ENCODE peak calls at places on chromosomes 16 and 17, in six cellular contexts. One of them, this sample, is unnamed.

GRCh38 chr17:1082579-1082978 is 85.7 kb downstream of the TIMM22 start:
- DNase-seq in mesendoderm: no peak
- DNase-seq in mesenchymal stem cell: no peak
- DNase-seq in ovary: no peak
- DNase-seq in IMR-90: peak; percentile 78
- DNase-seq in stomach: peak; percentile 80
- DNase-seq in this sample: no peak

GRCh38 chr17:74177018-74177450 is 26.4 kb upstream of the RPL38 start:
- DNase-seq in mesendoderm: peak; percentile 27
- DNase-seq in mesenchymal stem cell: peak; percentile 8
- DNase-seq in ovary: no peak
- DNase-seq in IMR-90: peak; percentile 37
- DNase-seq in stomach: no peak
- DNase-seq in this sample: no peak

GRCh38 chr16:70692481-70693203 is 6.8 kb upstream of the MTSS2 start:
- DNase-seq in mesendoderm: no peak
- DNase-seq in mesenchymal stem cell: peak; percentile 76
- DNase-seq in ovary: no peak
- DNase-seq in IMR-90: no peak
- DNase-seq in stomach: no peak
- DNase-seq in this sample: no peak

GRCh38 chr16:70646260-70647241 is at the start of gene IL34:
- DNase-seq in mesendoderm: no peak
- DNase-seq in mesenchymal stem cell: no peak
- DNase-seq in ovary: peak; percentile 57
- DNase-seq in IMR-90: no peak
- DNase-seq in stomach: no peak
- DNase-seq in this sample: peak; percentile 87

GRCh38 chr17:7747586-7747985 is 30.0 kb downstream of the DNAH2 start:
- DNase-seq in mesendoderm: peak; percentile 66
- DNase-seq in mesenchymal stem cell: peak; percentile 77
- DNase-seq in ovary: no peak
- DNase-seq in IMR-90: peak; percentile 72
- DNase-seq in stomach: no peak
- DNase-seq in this sample: no peak

GRCh38 chr16:76634847-76635697 is 357.9 kb downstream of the CNTNAP4 start:
- DNase-seq in mesendoderm: no peak
- DNase-seq in mesenchymal stem cell: no peak
- DNase-seq in ovary: no peak
- DNase-seq in IMR-90: no peak
- DNase-seq in stomach: no peak
- DNase-seq in this sample: no peak

GRCh38 chr16:47565454-47565853 is 104.3 kb downstream of the PHKB start:
- DNase-seq in mesendoderm: no peak
- DNase-seq in mesenchymal stem cell: peak; percentile 69
- DNase-seq in ovary: no peak
- DNase-seq in IMR-90: peak; percentile 66
- DNase-seq in stomach: no peak
- DNase-seq in this sample: no peak

GRCh38 chr16:27198451-27199234 is 4.7 kb upstream of the KDM8 start:
- DNase-seq in mesendoderm: peak; percentile 44
- DNase-seq in mesenchymal stem cell: no peak
- DNase-seq in ovary: no peak
- DNase-seq in IMR-90: no peak
- DNase-seq in stomach: no peak
- DNase-seq in this sample: no peak

GRCh38 chr16:74431516-74431915 is 10.2 kb upstream of the CLEC18B start:
- DNase-seq in mesendoderm: no peak
- DNase-seq in mesenchymal stem cell: no peak
- DNase-seq in ovary: no peak
- DNase-seq in IMR-90: no peak
- DNase-seq in stomach: no peak
- DNase-seq in this sample: no peak

GRCh38 chr17:15392326-15392739 is 50.9 kb upstream of the TEKT3 start:
- DNase-seq in mesendoderm: no peak
- DNase-seq in mesenchymal stem cell: peak; percentile 66
- DNase-seq in ovary: no peak
- DNase-seq in IMR-90: peak; percentile 96
- DNase-seq in stomach: no peak
- DNase-seq in this sample: no peak

GRCh38 chr17:49898547-49899490 is 51.0 kb upstream of the TAC4 start:
- DNase-seq in mesendoderm: peak; percentile 88
- DNase-seq in mesenchymal stem cell: no peak
- DNase-seq in ovary: no peak
- DNase-seq in IMR-90: no peak
- DNase-seq in stomach: no peak
- DNase-seq in this sample: no peak

GRCh38 chr17:75181110-75181509 is 1.6 kb downstream of the SUMO2 start:
- DNase-seq in mesendoderm: no peak
- DNase-seq in mesenchymal stem cell: no peak
- DNase-seq in ovary: no peak
- DNase-seq in IMR-90: no peak
- DNase-seq in stomach: no peak
- DNase-seq in this sample: no peak

GRCh38 chr17:38864636-38865398 is 5.0 kb upstream of the LASP1 start:
- DNase-seq in mesendoderm: peak; percentile 84
- DNase-seq in mesenchymal stem cell: peak; percentile 68
- DNase-seq in ovary: no peak
- DNase-seq in IMR-90: peak; percentile 54
- DNase-seq in stomach: no peak
- DNase-seq in this sample: no peak

DNA sequence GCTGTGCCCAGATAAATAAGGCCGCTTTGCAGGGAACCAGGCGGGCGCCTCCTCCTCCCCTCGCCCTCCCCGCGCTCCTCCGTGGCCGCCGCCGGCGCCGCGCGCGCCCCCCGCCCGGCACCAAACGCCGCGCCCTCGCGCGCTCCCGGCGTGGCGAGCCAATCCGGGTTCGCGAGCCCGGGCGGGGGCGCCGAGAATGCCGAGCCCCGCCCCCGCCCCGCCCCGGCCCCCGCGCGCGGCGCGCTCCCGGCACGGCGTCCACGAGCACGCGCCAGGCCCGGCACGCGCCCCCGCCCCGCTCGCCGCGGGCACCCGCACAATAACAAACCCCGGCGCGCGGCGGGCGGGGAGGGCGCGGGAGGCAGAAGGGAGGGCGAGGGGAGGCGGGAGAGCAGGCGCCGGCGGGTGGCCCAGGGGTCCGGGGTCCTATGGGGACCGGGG is at the start of gene FBXL16:
- DNase-seq in mesendoderm: no peak
- DNase-seq in mesenchymal stem cell: no peak
- DNase-seq in ovary: no peak
- DNase-seq in IMR-90: no peak
- DNase-seq in stomach: no peak
- DNase-seq in this sample: no peak
- H3K27me3 ChIP-seq in mesendoderm: peaks cover 36% of the 10 kb centered on the region
- H3K27me3 ChIP-seq in mesenchymal stem cell: peaks cover 84% of the 10 kb centered on the region
- H3K27me3 ChIP-seq in ovary: peaks cover 9% of the 10 kb centered on the region
- H3K27me3 ChIP-seq in IMR-90: peaks cover 63% of the 10 kb centered on the region
- H3K27me3 ChIP-seq in stomach: peaks cover 100% of the 10 kb centered on the region
- H3K27me3 ChIP-seq in this sample: peaks cover 35% of the 10 kb centered on the region

GRCh38 chr17:77439382-77440013 is 298.7 kb downstream of the SEC14L1 start:
- DNase-seq in mesendoderm: no peak
- DNase-seq in mesenchymal stem cell: no peak
- DNase-seq in ovary: no peak
- DNase-seq in IMR-90: no peak
- DNase-seq in stomach: no peak
- DNase-seq in this sample: peak; percentile 57

GRCh38 chr17:77441130-77441920 is 300.6 kb downstream of the SEC14L1 start:
- DNase-seq in mesendoderm: no peak
- DNase-seq in mesenchymal stem cell: no peak
- DNase-seq in ovary: no peak
- DNase-seq in IMR-90: no peak
- DNase-seq in stomach: no peak
- DNase-seq in this sample: peak; percentile 86

GRCh38 chr17:77438241-77439204 is 297.8 kb downstream of the SEC14L1 start:
- DNase-seq in mesendoderm: no peak
- DNase-seq in mesenchymal stem cell: no peak
- DNase-seq in ovary: no peak
- DNase-seq in IMR-90: no peak
- DNase-seq in stomach: no peak
- DNase-seq in this sample: peak; percentile 38

GRCh38 chr17:77442976-77443742 is 302.4 kb downstream of the SEC14L1 start:
- DNase-seq in mesendoderm: no peak
- DNase-seq in mesenchymal stem cell: no peak
- DNase-seq in ovary: no peak
- DNase-seq in IMR-90: no peak
- DNase-seq in stomach: no peak
- DNase-seq in this sample: no peak

DNA sequence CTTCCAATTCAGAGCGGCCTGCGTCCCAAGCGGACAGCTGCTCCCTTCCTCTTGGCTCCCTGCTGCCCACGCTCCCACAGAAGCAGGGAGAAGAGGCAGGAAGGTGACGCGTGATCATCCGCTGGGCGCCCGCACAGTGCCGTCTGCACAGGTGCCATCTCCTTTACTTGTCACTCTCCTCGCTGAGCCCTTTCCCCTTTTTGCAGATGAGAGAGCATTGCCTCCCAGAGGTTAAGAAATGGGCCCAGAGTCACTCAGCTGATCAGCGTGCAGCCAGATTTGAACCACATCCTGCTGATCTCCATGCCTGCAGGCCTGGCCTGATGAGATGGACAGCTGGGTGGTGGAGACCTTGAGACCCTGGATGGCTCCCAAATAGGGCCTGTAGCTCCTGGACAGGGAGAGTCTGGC is 299.8 kb downstream of the SEC14L1 start:
- DNase-seq in mesendoderm: no peak
- DNase-seq in mesenchymal stem cell: no peak
- DNase-seq in ovary: no peak
- DNase-seq in IMR-90: no peak
- DNase-seq in stomach: no peak
- DNase-seq in this sample: peak; percentile 96
- H3K4me3 ChIP-seq in mesendoderm: no peak overlapping the region
- H3K4me3 ChIP-seq in mesenchymal stem cell: no peak overlapping the region
- H3K4me3 ChIP-seq in ovary: no peak overlapping the region
- H3K4me3 ChIP-seq in IMR-90: no peak overlapping the region
- H3K4me3 ChIP-seq in stomach: no peak overlapping the region
- H3K4me3 ChIP-seq in this sample: no peak overlapping the region

GRCh38 chr16:55655381-55655708 is 443 bp upstream of the SLC6A2 start:
- DNase-seq in mesendoderm: no peak
- DNase-seq in mesenchymal stem cell: no peak
- DNase-seq in ovary: no peak
- DNase-seq in IMR-90: no peak
- DNase-seq in stomach: no peak
- DNase-seq in this sample: no peak

GRCh38 chr16:55655709-55656694 is at the start of gene SLC6A2:
- DNase-seq in mesendoderm: peak; percentile 78
- DNase-seq in mesenchymal stem cell: no peak
- DNase-seq in ovary: no peak
- DNase-seq in IMR-90: no peak
- DNase-seq in stomach: no peak
- DNase-seq in this sample: no peak

GRCh38 chr16:55647798-55648197 is 8.0 kb upstream of the SLC6A2 start:
- DNase-seq in mesendoderm: no peak
- DNase-seq in mesenchymal stem cell: no peak
- DNase-seq in ovary: no peak
- DNase-seq in IMR-90: no peak
- DNase-seq in stomach: no peak
- DNase-seq in this sample: no peak

GRCh38 chr16:55653106-55653505 is 2.7 kb upstream of the SLC6A2 start:
- DNase-seq in mesendoderm: no peak
- DNase-seq in mesenchymal stem cell: no peak
- DNase-seq in ovary: no peak
- DNase-seq in IMR-90: no peak
- DNase-seq in stomach: no peak
- DNase-seq in this sample: no peak

DNA sequence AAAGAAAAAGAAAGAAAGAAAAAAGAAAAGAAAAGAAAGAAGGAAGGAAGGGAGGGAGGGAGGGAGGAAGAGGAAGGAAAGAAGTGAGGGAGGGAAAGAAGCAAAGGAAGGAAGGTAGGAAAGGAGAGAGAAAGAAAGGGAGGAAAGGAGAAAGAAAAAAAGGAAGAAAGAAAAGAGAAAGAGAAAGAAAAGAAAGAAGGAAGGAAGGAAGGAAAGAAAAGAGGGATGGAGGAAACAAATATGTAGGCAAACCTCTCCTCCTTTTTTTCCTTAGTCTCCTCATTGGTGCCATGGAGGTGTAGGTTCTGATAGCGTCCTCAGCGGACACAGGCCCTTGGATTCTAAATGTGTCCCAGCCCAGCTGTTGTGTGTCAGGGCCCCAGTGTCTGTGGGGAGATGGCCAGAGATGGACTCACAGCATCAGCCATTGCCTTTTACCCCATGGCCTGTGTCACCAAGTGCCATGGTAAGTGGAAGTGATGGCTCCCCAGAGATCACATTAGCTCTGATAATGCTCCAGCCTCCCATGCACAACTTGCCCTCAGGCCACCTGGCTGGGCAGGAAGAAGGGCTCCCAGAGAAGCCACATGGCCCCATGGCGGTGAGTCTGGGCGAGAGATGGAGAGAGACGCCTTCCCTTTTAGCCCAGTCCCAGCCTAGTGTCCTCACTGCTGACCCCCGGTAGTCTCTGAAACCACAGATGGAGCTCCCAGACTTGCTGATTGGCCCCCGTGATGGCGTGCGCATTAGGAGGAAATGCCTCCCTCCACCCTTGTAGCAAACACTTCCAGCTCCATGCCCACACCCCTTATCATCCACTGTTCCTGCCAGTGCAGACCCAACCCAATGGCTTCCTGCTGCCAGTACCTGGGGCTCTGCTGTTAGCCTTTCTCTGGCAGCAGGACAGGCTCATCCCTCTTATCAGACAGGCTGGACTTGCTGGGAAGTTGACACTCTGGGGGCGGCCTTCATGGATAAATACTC is 3.7 kb upstream of the SLC6A2 start:
- DNase-seq in mesendoderm: no peak
- DNase-seq in mesenchymal stem cell: no peak
- DNase-seq in ovary: no peak
- DNase-seq in IMR-90: no peak
- DNase-seq in stomach: no peak
- DNase-seq in this sample: no peak
- H3K27me3 ChIP-seq in mesendoderm: peaks cover 17% of the 10 kb centered on the region
- H3K27me3 ChIP-seq in mesenchymal stem cell: peaks cover 51% of the 10 kb centered on the region
- H3K27me3 ChIP-seq in ovary: no peaks in the 10 kb centered on the region
- H3K27me3 ChIP-seq in IMR-90: peaks cover 64% of the 10 kb centered on the region
- H3K27me3 ChIP-seq in stomach: peaks cover 54% of the 10 kb centered on the region
- H3K27me3 ChIP-seq in this sample: no peaks in the 10 kb centered on the region

GRCh38 chr16:85947511-85948509 is 48.8 kb downstream of the IRF8 start:
- DNase-seq in mesendoderm: no peak
- DNase-seq in mesenchymal stem cell: no peak
- DNase-seq in ovary: no peak
- DNase-seq in IMR-90: no peak
- DNase-seq in stomach: peak; percentile 43
- DNase-seq in this sample: peak; percentile 26
- H3K4me3 ChIP-seq in mesendoderm: no peak overlapping the region
- H3K4me3 ChIP-seq in mesenchymal stem cell: no peak overlapping the region
- H3K4me3 ChIP-seq in ovary: no peak overlapping the region
- H3K4me3 ChIP-seq in IMR-90: no peak overlapping the region
- H3K4me3 ChIP-seq in stomach: peak overlapping the region; percentile 32
- H3K4me3 ChIP-seq in this sample: no peak overlapping the region

DNA sequence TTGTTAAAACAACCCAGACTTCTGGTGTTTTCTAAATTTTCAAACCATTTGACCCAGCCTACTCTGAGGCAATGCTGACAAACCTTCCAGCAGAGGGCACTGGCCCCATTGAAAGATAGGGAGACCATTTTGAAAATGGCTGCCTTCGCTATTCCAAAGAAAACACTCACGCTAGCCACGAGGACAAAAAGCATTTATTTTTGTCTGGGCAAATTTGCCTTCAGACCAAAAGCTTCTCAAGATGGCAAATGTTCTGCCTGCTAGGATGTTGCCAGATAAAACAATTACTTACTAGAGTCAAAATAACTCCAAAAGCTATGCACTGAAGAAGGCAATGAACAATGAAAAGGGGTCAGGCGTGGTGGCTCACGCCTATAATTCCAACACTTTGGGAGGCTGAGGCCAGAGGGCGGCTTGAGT is 296.7 kb upstream of the IRX5 start:
- DNase-seq in mesendoderm: peak; percentile 59
- DNase-seq in mesenchymal stem cell: no peak
- DNase-seq in ovary: no peak
- DNase-seq in IMR-90: no peak
- DNase-seq in stomach: peak; percentile 47
- DNase-seq in this sample: peak; percentile 41
- H3K27me3 ChIP-seq in mesendoderm: no peaks in the 10 kb centered on the region
- H3K27me3 ChIP-seq in mesenchymal stem cell: no peaks in the 10 kb centered on the region
- H3K27me3 ChIP-seq in ovary: no peaks in the 10 kb centered on the region
- H3K27me3 ChIP-seq in IMR-90: no peaks in the 10 kb centered on the region
- H3K27me3 ChIP-seq in stomach: peaks cover 7% of the 10 kb centered on the region
- H3K27me3 ChIP-seq in this sample: peaks cover 3% of the 10 kb centered on the region